ENCODE peak calls at places on chromosomes 5 and 9, in four cellular contexts. K is GM12878, D is HepG2, N is K562. A is an unnamed sample.

GRCh38 chr9:22084336-22085035 is 75.4 kb upstream of the CDKN2B start:
- DNase-seq in N (no peak), K (no peak), D (peak), A (no peak)

GRCh38 chr5:143755969-143756368 is 56.0 kb upstream of the HMHB1 start:
- DNase-seq in D (peak), K (no peak), N (no peak), A (no peak)

GRCh38 chr5:126309860-126310259 is 113.3 kb upstream of the GRAMD2B start:
- DNase-seq in D (no peak), N (no peak), K (no peak), A (no peak)

GRCh38 chr5:2805080-2805479 is 53.6 kb upstream of the IRX2 start:
- DNase-seq in D (no peak), K (no peak), N (no peak), A (no peak)

GRCh38 chr5:53362521-53362941 is 117.9 kb upstream of the FST start:
- DNase-seq in N (no peak), K (no peak), D (no peak), A (peak)

GRCh38 chr9:93988056-93988455 is 32.9 kb upstream of the BARX1 start:
- DNase-seq in N (no peak), D (no peak), K (no peak), A (no peak)

GRCh38 chr9:19104528-19105282 is 2.0 kb upstream of the HAUS6 start:
- DNase-seq in N (no peak), K (no peak), D (no peak), A (no peak)

GRCh38 chr5:78501411-78502338 is 141.3 kb downstream of the SCAMP1 start:
- DNase-seq in K (no peak), D (no peak), N (no peak), A (no peak)

GRCh38 chr9:92196909-92197308 is 81.7 kb upstream of the SPTLC1 start:
- DNase-seq in N (no peak), K (no peak), D (peak), A (no peak)

GRCh38 chr5:76746677-76747076 is 30.8 kb downstream of the F2R start:
- DNase-seq in N (no peak), K (no peak), D (no peak), A (no peak)

GRCh38 chr5:23318960-23319359 is 188.4 kb upstream of the PRDM9 start:
- DNase-seq in N (no peak), D (no peak), K (no peak), A (no peak)

GRCh38 chr5:150801117-150801927 is 22.8 kb downstream of the SMIM3 start:
- DNase-seq in N (peak), D (peak), K (no peak), A (peak)

GRCh38 chr9:133496901-133497411 is 18.1 kb upstream of the SLC2A6 start:
- DNase-seq in K (no peak), N (no peak), D (no peak), A (no peak)

GRCh38 chr5:1657161-1657741 is 133.5 kb upstream of the LPCAT1 start:
- DNase-seq in N (no peak), D (no peak), K (no peak), A (no peak)

DNA sequence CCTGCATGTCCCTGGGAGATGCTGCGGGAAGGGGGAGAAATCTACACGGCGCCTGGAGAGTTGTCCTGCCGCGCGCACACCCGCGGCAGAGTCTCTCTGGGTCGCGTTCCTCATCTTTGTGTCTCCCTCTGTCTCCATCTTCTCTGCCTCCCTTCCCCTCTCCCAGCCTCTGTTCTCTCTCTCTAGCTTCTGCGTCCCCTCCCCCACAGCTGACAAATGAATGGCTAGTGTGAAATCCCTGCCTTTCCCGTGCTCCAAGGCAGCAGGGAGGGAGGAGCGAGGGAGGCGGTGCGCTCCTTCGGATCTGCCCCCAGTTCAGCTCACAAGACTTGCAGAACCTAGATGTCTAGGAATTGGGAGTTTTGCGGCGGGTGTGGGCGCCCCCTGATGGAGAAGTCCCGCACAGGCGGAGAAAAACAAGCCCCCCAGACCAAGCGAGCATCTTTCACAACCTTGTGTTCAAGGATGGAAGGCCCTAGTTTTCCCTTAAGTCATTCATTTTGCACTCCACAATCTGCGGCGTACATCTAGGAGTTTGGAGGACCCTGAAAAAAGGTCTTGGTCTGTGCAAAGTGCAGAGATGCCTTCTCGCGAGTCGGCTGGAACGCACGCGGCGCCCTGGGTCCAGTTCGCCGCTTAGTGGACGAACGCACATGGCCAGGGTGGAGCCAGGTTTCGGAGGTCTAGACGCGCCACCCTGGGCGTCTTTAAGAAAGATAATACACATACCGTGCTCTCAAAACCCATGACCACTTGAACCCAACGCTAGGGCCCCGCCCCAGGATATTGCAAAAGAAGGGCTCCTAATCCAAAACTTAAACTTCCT is 2.0 kb downstream of the VCAN start:
- DNase-seq in N (peak), D (no peak), K (peak), A (peak)
- TF ChIP-seq SMC3 in N (peak), D (peak), K (peak), A (peak)

GRCh38 chr9:101736723-101737122 is 1.7 kb downstream of the GRIN3A start:
- DNase-seq in N (no peak), D (no peak), K (no peak), A (no peak)
- TF ChIP-seq REST in N (no peak), D (peak), K (peak), A (peak)

DNA sequence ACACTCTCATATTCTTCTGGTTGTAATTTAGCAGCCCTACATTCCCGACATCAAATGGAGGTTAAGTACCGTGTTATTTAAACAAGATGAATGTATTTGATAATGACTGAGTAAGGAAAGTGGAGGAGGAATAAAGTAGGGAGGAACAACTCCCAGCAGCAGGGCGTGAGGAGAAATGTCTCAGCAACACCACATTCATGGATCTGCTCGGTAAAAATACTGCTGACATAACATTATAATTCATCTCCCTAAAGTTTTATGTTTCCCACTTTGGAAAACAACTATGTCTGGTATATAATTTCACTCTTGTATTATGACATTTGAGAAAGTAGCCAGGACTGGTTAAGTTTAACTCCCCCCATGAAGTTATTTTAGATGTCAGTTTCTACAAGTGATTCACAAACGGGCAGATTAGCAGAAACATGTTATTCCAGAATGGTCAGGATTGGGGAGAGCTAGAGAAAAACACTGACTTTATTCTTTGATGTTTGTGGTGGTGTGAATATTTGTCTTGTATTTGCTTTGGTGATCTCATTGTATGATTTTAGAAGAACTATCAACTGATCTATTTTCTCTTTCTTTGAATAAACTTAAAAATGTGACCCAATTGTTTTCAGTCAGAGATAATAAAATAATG is 303.4 kb upstream of the ZNF608 start:
- DNase-seq in D (no peak), K (no peak), N (no peak), A (no peak)
- TF ChIP-seq CEBPB in D (no peak), K (no peak), N (no peak), A (no peak)

GRCh38 chr5:82297711-82298110 is 19.6 kb upstream of the RPS23 start:
- DNase-seq in N (no peak), K (no peak), D (no peak), A (no peak)

GRCh38 chr5:82296929-82297328 is 18.8 kb upstream of the RPS23 start:
- DNase-seq in N (no peak), D (no peak), K (no peak), A (no peak)

GRCh38 chr5:82295959-82296557 is 17.9 kb upstream of the RPS23 start:
- DNase-seq in D (no peak), K (no peak), N (no peak), A (no peak)

GRCh38 chr5:82298668-82299067 is 20.5 kb upstream of the RPS23 start:
- DNase-seq in D (no peak), K (no peak), N (no peak), A (no peak)

GRCh38 chr5:82295144-82295543 is 17.0 kb upstream of the RPS23 start:
- DNase-seq in N (no peak), K (no peak), D (no peak), A (peak)
- TF ChIP-seq SMC3 in N (no peak), K (no peak), D (no peak), A (no peak)

DNA sequence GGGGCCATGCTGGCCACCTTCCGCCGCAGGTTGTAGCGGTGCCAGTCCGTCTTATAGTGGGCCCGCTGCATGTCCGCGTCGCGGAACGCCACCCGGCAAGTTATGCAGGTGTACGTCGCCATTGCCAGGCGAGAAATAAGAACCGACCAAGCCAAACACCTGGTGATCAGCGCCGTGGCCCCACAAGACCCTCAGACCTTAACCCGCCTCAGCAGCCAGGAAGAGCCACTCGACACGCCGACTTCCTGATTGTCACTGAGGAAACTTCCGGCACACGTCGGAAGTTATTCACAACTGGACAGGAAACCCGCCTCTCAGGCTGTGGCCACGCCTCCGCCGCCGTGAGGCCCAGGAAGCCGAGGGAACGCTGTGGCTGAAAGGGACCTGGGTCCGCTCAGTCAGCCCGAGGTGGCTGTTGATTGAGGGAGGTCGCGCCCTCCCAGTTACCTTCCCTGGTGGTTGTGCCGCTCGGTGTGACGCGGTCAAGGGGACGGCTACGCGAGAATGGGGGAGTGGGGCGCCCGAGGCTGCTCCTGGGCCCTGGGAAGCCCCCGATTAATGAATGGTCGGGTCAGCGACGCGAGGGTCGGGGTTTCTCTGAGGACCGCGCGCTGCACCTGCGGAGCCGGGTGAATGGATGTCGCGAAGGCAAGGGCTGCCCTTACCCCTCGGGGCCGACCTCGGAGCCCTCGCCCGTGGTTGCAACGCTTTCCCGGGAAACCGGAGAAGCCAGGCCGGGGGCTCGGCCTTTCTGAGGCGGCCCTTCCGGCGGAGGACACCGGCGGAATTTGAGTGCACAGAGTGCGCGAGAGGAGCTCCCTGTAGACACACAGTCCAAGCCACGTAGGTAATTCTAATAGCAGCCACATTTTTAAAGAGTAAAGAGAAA is at the start of gene ZNF622:
- DNase-seq in K (peak), D (peak), N (peak), A (peak)
- TF ChIP-seq REST in K (peak), D (no peak), N (peak), A (no peak)

A was measured in A549.